ENCODE peak calls at places on chromosome 20, in seven cellular contexts. S is upper lobe of right lung, X is fibroblast of lung, C is astrocyte, A is GM06990, T is foreskin fibroblast, P is ovary. K is an unnamed sample.

GRCh38 chr20:41359541-41360011 is 7.0 kb downstream of the EMILIN3 start:
- DNase-seq in S (no peak), X (no peak), C (no peak), A (no peak), T (no peak), P (no peak), K (no peak)

GRCh38 chr20:33000802-33001466 is 3.3 kb downstream of the SUN5 start:
- DNase-seq in S (no peak), X (no peak), C (no peak), A (no peak), T (no peak), P (no peak), K (no peak)

GRCh38 chr20:618980-619379 is 8.9 kb upstream of the TCF15 start:
- DNase-seq in S (no peak), X (no peak), C (no peak), A (no peak), T (no peak), P (no peak), K (no peak)

GRCh38 chr20:63897978-63898561 is 3.1 kb downstream of the DNAJC5 start:
- DNase-seq in S (no peak), X (no peak), C (no peak), A (no peak), T (no peak), P (no peak), K (no peak)

GRCh38 chr20:51533291-51534172 is 9.0 kb downstream of the NFATC2 start:
- DNase-seq in S (no peak), X (peak; percentile 74), C (peak; percentile 57), A (no peak), T (peak; percentile 36), P (no peak), K (no peak)

GRCh38 chr20:19682249-19682648 is 75.8 kb upstream of the RIN2 start:
- DNase-seq in S (no peak), X (no peak), C (no peak), A (no peak), T (no peak), P (no peak), K (peak; percentile 20)

GRCh38 chr20:5686381-5687105 is 63.7 kb upstream of the SHLD1 start:
- DNase-seq in S (no peak), X (no peak), C (no peak), A (no peak), T (no peak), P (no peak), K (no peak)

GRCh38 chr20:51529758-51530157 is 12.8 kb downstream of the NFATC2 start:
- DNase-seq in S (no peak), X (no peak), C (no peak), A (no peak), T (peak; percentile 23), P (no peak), K (peak; percentile 46)

GRCh38 chr20:21705466-21706344 is at the start of gene PAX1:
- DNase-seq in S (no peak), X (no peak), C (no peak), A (no peak), T (no peak), P (no peak), K (no peak)

GRCh38 chr20:46558511-46558959 is 8.1 kb upstream of the OCSTAMP start:
- DNase-seq in S (no peak), X (peak; percentile 83), C (peak; percentile 76), A (no peak), T (peak; percentile 92), P (no peak), K (no peak)

GRCh38 chr20:16128538-16129106 is 444.6 kb downstream of the KIF16B start:
- DNase-seq in S (no peak), X (no peak), C (no peak), A (no peak), T (no peak), P (no peak), K (no peak)

GRCh38 chr20:47498606-47499005 is 3.1 kb upstream of the NCOA3 start:
- DNase-seq in S (no peak), X (no peak), C (no peak), A (no peak), T (no peak), P (no peak), K (no peak)

DNA sequence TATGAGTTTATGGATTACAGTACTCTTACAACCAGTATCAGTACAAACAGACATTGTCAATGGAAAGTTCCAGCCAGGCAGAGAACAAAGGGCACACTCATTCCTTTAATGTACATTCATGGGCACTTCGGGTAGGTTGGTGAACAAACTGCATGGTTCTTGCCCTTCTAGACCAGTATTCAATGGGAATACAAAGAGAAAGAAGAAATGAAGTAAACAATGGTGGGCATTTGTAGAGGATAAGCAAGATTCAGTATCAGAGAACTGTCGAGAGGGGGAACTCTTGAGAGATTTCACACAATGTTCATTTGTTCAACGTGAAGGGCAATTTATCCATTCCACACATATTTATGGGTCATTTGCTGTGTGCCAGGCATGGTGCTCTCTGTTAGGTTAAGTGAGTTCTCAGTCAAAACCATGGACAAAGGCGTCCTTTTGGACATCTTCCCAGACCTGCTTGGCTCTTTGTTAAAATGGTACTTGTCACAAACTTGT is 714.8 kb downstream of the DHX35 start:
- DNase-seq in S (no peak), X (peak; percentile 5), C (no peak), A (no peak), T (peak; percentile 15), P (no peak), K (no peak)
- TF ChIP-seq CTCF in S (peak; percentile 21), X (peak; percentile 20), C (peak; percentile 14), A (peak; percentile 56), T (no peak), P (no peak), K (peak; percentile 32)

GRCh38 chr20:25139061-25139705 is 56.3 kb upstream of the ENTPD6 start:
- DNase-seq in S (no peak), X (no peak), C (no peak), A (no peak), T (no peak), P (no peak), K (no peak)
- TF ChIP-seq CTCF in S (no peak), X (no peak), C (no peak), A (no peak), T (no peak), P (no peak), K (no peak)

DNA sequence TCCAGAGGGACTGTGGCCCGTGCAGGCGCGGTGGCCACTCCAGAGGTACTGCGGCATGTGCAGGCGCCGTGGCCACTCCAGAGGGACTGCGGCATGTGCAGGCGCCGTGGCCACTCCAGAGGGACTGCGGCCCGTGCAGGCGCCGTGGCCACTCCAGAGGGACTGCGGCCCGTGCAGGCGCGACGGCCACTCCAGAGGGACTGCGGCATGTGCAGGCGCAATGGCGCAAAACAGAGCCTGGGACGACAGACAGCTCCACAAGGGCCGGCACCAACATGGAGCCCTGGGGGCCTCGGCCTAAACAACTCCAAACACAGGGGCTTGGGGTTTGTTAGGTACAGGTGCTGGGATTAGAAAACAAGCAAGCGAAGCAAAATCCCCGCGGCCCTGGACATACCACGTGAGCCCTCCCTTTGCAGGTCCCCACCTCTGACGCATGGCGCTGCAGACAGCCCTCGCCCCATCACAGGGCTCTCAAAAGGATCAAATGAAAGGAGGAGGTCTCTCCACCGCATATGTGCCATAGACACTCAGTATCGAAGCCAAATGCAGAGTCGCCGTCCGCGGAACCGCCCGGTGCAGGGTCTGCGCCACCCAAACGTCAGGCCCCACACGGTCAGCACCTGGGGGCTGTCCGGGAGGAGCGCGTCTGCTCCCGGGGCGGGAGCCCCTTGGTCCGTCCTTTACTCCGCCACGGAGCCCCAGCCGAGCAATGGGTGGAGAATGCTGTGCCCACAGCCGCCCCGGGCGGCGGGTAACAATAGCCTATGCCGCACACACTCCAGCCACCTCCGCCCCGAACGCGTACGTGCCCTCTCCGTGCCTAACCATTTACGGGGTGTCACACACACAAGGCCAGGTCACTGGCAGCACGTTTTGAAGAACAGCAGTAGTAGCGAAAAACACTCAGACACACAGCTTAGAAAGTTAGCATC is 85.7 kb downstream of the TAF4 start:
- DNase-seq in S (no peak), X (no peak), C (no peak), A (no peak), T (no peak), P (no peak), K (no peak)
- TF ChIP-seq CTCF in S (no peak), X (no peak), C (no peak), A (no peak), T (no peak), P (no peak), K (no peak)

GRCh38 chr20:61112515-61112914 is 139.5 kb upstream of the CDH4 start:
- DNase-seq in S (no peak), X (no peak), C (no peak), A (no peak), T (no peak), P (no peak), K (no peak)
- TF ChIP-seq CTCF in S (no peak), X (no peak), C (no peak), A (no peak), T (no peak), P (no peak), K (no peak)

DNA sequence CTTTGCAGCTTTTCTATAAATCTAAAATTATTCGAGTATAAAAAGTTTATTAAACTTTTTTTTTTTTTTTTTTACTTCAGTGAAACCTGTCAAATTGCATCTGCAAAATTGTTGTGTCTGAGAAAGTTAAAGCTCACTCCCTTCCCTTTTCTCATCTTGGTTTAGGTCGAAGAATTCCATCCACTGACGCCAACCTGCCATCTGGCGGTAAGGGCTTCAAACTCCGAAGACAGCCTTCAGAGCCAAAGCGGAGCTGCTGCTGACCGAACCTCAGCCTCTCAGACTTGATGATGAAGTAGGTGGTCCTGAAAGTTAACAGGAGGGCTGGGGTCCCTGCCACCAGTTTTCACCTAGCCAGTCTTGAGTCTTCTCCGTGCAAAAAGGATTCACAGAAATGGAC is 29.6 kb upstream of the VAPB start:
- DNase-seq in S (no peak), X (no peak), C (no peak), A (no peak), T (no peak), P (no peak), K (no peak)
- TF ChIP-seq CTCF in S (no peak), X (peak; percentile 18), C (no peak), A (no peak), T (no peak), P (no peak), K (no peak)

GRCh38 chr20:34704177-34705007 is at the start of gene TP53INP2:
- DNase-seq in S (peak; percentile 96), X (peak; percentile 89), C (peak; percentile 85), A (peak; percentile 87), T (peak; percentile 93), P (peak; percentile 93), K (peak; percentile 92)
- TF ChIP-seq CTCF in S (no peak), X (no peak), C (no peak), A (no peak), T (no peak), P (peak; percentile 30), K (no peak)

GRCh38 chr20:36507746-36508145 is 33.6 kb upstream of the MYL9 start:
- DNase-seq in S (no peak), X (no peak), C (no peak), A (no peak), T (no peak), P (no peak), K (no peak)

GRCh38 chr20:36501367-36502006 is 39.8 kb upstream of the MYL9 start:
- DNase-seq in S (no peak), X (no peak), C (no peak), A (no peak), T (no peak), P (no peak), K (peak; percentile 74)

GRCh38 chr20:36504295-36504694 is 37.0 kb upstream of the MYL9 start:
- DNase-seq in S (no peak), X (no peak), C (no peak), A (no peak), T (no peak), P (no peak), K (no peak)

GRCh38 chr20:36506253-36506652 is 35.1 kb upstream of the MYL9 start:
- DNase-seq in S (no peak), X (no peak), C (no peak), A (no peak), T (peak; percentile 33), P (no peak), K (no peak)
- TF ChIP-seq CTCF in S (no peak), X (peak; percentile 27), C (peak; percentile 19), A (peak; percentile 53), T (peak; percentile 42), P (no peak), K (peak; percentile 27)

K was measured in GM13976.